ENCODE peak calls at places on chromosomes 6 and 20, in five cellular contexts. One of them, this sample, is unnamed.
A peak's percentile ranks its signal among the peaks of the same experiment; 100 is the strongest.

GRCh38 chr20:18331694-18332093 is 43.4 kb downstream of the ZNF133 start:
- DNase-seq in stomach: no peak
- DNase-seq in endothelial cell of umbilical vein: no peak
- DNase-seq in uterus: no peak
- DNase-seq in OCI-LY7: no peak
- DNase-seq in this sample: no peak

GRCh38 chr6:15547379-15547778 is 115.4 kb downstream of the DTNBP1 start:
- DNase-seq in uterus: no peak
- DNase-seq in OCI-LY7: no peak
- DNase-seq in stomach: no peak
- DNase-seq in endothelial cell of umbilical vein: peak; percentile 53
- DNase-seq in this sample: no peak

GRCh38 chr6:19327684-19328083 is 509.5 kb upstream of the ID4 start:
- DNase-seq in uterus: peak; percentile 24
- DNase-seq in endothelial cell of umbilical vein: no peak
- DNase-seq in stomach: no peak
- DNase-seq in OCI-LY7: no peak
- DNase-seq in this sample: no peak

GRCh38 chr20:33291830-33292355 is 8.9 kb downstream of the BPIFB1 start:
- DNase-seq in uterus: no peak
- DNase-seq in stomach: peak; percentile 69
- DNase-seq in OCI-LY7: peak; percentile 61
- DNase-seq in endothelial cell of umbilical vein: peak; percentile 26
- DNase-seq in this sample: peak; percentile 4

GRCh38 chr20:58555078-58555765 is 40.0 kb upstream of the APCDD1L start:
- DNase-seq in uterus: no peak
- DNase-seq in stomach: no peak
- DNase-seq in OCI-LY7: no peak
- DNase-seq in endothelial cell of umbilical vein: peak; percentile 77
- DNase-seq in this sample: no peak

GRCh38 chr6:150069707-150070106 is 786 bp upstream of the ULBP3 start:
- DNase-seq in OCI-LY7: no peak
- DNase-seq in endothelial cell of umbilical vein: no peak
- DNase-seq in stomach: peak; percentile 54
- DNase-seq in uterus: no peak
- DNase-seq in this sample: no peak

GRCh38 chr6:15915508-15916178 is 213.2 kb upstream of the MYLIP start:
- DNase-seq in OCI-LY7: no peak
- DNase-seq in uterus: no peak
- DNase-seq in endothelial cell of umbilical vein: no peak
- DNase-seq in stomach: peak; percentile 29
- DNase-seq in this sample: no peak

GRCh38 chr6:2744206-2744771 is 6.4 kb downstream of the MYLK4 start:
- DNase-seq in uterus: no peak
- DNase-seq in OCI-LY7: no peak
- DNase-seq in stomach: peak; percentile 42
- DNase-seq in endothelial cell of umbilical vein: no peak
- DNase-seq in this sample: no peak

DNA sequence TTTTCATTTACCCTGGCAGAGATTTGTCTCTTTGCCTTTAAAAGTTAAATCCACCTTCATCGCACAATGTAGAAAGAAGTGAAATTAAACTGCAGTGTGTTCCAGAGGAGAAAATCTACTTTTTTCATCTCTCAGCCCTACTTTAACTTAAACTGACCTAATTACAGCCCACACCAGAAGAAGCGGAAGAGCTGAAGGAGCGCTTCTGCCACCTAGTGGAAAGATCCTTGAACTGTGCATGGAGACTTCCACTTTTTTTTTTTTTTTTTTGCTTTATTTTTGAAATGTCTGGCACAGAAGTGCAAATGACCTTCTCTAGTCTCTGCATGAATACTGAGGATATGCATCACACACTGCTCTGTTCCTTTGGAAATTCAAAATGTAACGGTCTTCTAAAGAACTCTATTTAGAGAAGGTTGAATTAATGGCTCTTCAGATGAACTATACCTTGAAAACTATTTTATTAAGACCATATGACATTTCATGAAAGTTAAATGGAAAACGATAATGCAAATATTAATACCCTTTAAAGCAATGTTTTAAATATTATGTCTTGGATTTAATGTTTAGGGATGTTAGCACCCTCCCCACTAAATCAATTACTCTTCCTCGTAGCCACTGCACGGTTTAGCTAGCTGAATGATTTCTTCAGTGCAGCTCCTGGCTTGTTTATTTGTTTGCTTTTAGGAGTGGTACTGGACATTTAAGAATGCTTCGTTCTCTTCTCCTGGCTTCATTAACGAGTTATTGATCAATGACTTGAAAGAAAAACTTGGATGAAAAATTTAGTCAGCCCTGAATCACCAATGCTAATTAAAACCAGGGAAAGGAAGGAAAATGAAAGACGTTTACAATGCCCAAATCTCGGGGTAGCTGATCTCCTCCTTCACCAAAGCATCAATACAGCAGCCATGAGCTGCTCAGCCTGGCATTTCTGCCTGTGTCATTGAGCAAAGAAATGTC is 569.6 kb upstream of the GJE1 start:
- DNase-seq in endothelial cell of umbilical vein: peak; percentile 97
- DNase-seq in uterus: peak; percentile 67
- DNase-seq in stomach: peak; percentile 53
- DNase-seq in OCI-LY7: peak; percentile 84
- DNase-seq in this sample: no peak
- H3K27ac ChIP-seq in endothelial cell of umbilical vein: peak overlapping the region; percentile 86
- H3K27ac ChIP-seq in uterus: peak overlapping the region; percentile 65
- H3K27ac ChIP-seq in stomach: peak overlapping the region; percentile 49
- H3K27ac ChIP-seq in OCI-LY7: peak overlapping the region; percentile 43
- H3K27ac ChIP-seq in this sample: no peak overlapping the region

GRCh38 chr6:109388265-109388664 is 6.0 kb upstream of the CD164 start:
- DNase-seq in OCI-LY7: no peak
- DNase-seq in uterus: no peak
- DNase-seq in stomach: no peak
- DNase-seq in endothelial cell of umbilical vein: no peak
- DNase-seq in this sample: no peak

GRCh38 chr6:109393882-109394281 is 11.6 kb upstream of the CD164 start:
- DNase-seq in uterus: no peak
- DNase-seq in OCI-LY7: no peak
- DNase-seq in endothelial cell of umbilical vein: no peak
- DNase-seq in stomach: no peak
- DNase-seq in this sample: no peak

GRCh38 chr6:109389650-109390274 is 7.5 kb upstream of the CD164 start:
- DNase-seq in stomach: no peak
- DNase-seq in uterus: no peak
- DNase-seq in OCI-LY7: no peak
- DNase-seq in endothelial cell of umbilical vein: no peak
- DNase-seq in this sample: no peak
- H3K27ac ChIP-seq in stomach: no peak overlapping the region
- H3K27ac ChIP-seq in uterus: no peak overlapping the region
- H3K27ac ChIP-seq in OCI-LY7: no peak overlapping the region
- H3K27ac ChIP-seq in endothelial cell of umbilical vein: no peak overlapping the region
- H3K27ac ChIP-seq in this sample: no peak overlapping the region

DNA sequence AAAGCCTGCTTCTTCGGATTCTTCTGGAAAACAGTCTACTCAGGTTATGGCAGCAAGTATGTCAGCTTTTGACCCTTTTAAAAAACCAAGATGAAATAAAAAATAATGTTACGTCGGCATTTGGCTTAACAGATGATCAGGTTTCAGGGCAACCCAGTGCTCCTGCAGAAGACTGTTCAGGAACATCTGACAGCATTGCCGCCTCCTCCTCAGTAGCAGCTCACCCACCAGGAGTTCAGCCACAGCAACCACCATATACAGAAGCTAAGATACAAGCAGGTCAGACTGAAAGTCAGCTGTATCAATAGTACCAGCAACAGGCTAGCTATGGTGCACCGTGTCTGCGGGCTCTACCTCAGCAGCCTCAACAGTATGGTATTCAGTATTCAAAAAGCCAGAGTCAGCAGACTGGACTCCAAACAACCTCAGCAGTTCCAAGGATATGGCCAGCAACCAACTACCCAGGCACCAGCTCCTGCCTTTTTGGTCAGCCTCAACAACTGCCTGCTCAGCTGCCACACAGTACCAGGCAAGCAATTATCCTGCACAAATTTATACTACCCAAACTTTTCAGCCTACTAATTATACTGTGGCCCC is 51.9 kb downstream of the BTBD9 start:
- DNase-seq in endothelial cell of umbilical vein: no peak
- DNase-seq in stomach: no peak
- DNase-seq in uterus: no peak
- DNase-seq in OCI-LY7: no peak
- DNase-seq in this sample: no peak
- H3K27ac ChIP-seq in endothelial cell of umbilical vein: no peak overlapping the region
- H3K27ac ChIP-seq in stomach: no peak overlapping the region
- H3K27ac ChIP-seq in uterus: no peak overlapping the region
- H3K27ac ChIP-seq in OCI-LY7: no peak overlapping the region
- H3K27ac ChIP-seq in this sample: peak overlapping the region; percentile 32

GRCh38 chr6:139655783-139656705 is 281.6 kb upstream of the CITED2 start:
- DNase-seq in endothelial cell of umbilical vein: no peak
- DNase-seq in OCI-LY7: no peak
- DNase-seq in uterus: no peak
- DNase-seq in stomach: peak; percentile 71
- DNase-seq in this sample: no peak
- H3K27ac ChIP-seq in endothelial cell of umbilical vein: no peak overlapping the region
- H3K27ac ChIP-seq in OCI-LY7: no peak overlapping the region
- H3K27ac ChIP-seq in uterus: no peak overlapping the region
- H3K27ac ChIP-seq in stomach: no peak overlapping the region
- H3K27ac ChIP-seq in this sample: no peak overlapping the region

DNA sequence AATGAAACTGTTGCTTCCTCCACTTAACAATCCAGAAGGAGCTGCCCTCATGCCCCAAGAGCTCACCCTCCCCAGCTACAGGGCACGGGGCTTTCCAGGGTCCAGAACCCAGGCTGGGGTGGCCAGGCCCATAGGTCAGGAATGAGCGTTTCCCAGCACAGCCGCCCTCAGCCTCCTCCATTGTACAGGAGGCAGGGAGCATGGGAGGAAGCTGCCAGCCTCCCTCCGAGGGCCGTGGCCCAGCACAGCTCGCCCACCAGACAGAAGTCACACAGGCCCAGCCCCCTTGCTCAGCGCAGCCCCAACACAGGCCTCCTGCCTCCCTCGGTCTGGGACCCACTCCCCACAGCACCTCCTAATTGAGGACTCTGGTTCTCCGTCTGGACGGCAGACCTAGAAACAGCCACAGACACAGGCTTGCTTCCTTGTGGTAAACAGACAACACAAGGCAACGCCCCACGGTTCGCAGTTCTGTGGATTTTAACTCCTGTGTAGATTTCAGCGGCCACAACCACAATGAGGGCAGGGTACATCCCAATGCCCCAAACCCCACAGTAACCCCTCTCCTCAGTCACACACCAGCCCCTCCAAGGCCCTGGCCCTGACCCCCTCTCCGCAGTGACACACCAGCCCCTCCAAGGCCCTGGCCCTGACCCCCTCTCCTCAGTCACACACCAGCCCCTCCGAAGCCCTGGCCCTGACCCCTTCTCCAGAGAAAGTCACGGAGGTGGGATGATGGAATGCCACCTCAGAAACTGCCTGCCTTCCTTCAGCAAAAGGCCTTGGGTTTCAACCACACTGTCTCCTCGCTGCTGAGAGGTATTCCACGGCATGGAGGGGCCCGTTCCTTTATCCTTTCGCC is 173.5 kb downstream of the DLL1 start:
- DNase-seq in OCI-LY7: no peak
- DNase-seq in stomach: peak; percentile 24
- DNase-seq in endothelial cell of umbilical vein: no peak
- DNase-seq in uterus: no peak
- DNase-seq in this sample: no peak
- H3K27ac ChIP-seq in OCI-LY7: no peak overlapping the region
- H3K27ac ChIP-seq in stomach: peak overlapping the region; percentile 52
- H3K27ac ChIP-seq in endothelial cell of umbilical vein: no peak overlapping the region
- H3K27ac ChIP-seq in uterus: no peak overlapping the region
- H3K27ac ChIP-seq in this sample: no peak overlapping the region

DNA sequence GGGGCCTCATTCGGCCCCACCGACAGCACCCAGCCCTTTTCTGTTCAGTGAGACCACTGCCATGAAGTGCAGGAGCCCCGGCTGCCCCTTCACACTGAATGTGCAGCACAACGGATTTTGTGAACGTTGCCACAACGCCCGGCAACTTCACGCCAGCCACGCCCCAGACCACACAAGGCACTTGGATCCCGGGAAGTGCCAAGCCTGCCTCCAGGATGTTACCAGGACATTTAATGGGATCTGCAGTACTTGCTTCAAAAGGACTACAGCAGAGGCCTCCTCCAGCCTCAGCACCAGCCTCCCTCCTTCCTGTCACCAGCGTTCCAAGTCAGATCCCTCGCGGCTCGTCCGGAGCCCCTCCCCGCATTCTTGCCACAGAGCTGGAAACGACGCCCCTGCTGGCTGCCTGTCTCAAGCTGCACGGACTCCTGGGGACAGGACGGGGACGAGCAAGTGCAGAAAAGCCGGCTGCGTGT is 11.8 kb downstream of the TNFAIP3 start:
- DNase-seq in OCI-LY7: no peak
- DNase-seq in endothelial cell of umbilical vein: no peak
- DNase-seq in uterus: no peak
- DNase-seq in stomach: no peak
- DNase-seq in this sample: no peak
- H3K27ac ChIP-seq in OCI-LY7: no peak overlapping the region
- H3K27ac ChIP-seq in endothelial cell of umbilical vein: no peak overlapping the region
- H3K27ac ChIP-seq in uterus: peak overlapping the region; percentile 10
- H3K27ac ChIP-seq in stomach: peak overlapping the region; percentile 42
- H3K27ac ChIP-seq in this sample: no peak overlapping the region

This sample was measured in caudate nucleus.